ENCODE peak calls at places on chromosomes 1 and 21, in six cellular contexts. M, Y, V, A, L and B are unnamed samples.

GRCh38 chr1:158527190-158527815 is 26.9 kb downstream of the OR6Y1 start:
- DNase-seq in Y (no peak), M (no peak), L (no peak), A (peak; percentile 33), V (peak; percentile 61), B (peak; percentile 64)

GRCh38 chr1:98704474-98704873 is 43.0 kb downstream of the SNX7 start:
- DNase-seq in L (no peak), A (peak; percentile 47), Y (no peak), V (peak; percentile 52), M (peak; percentile 27), B (peak; percentile 79)

GRCh38 chr1:25796807-25797458 is 3.1 kb upstream of the SELENON start:
- DNase-seq in V (peak; percentile 64), L (peak; percentile 80), A (peak; percentile 80), M (peak; percentile 71), Y (peak; percentile 50), B (peak; percentile 86)

GRCh38 chr1:58927722-58928085 is 143.9 kb upstream of the JUN start:
- DNase-seq in V (no peak), M (no peak), Y (no peak), A (no peak), L (no peak), B (no peak)

GRCh38 chr21:36501589-36501892 is 21.6 kb upstream of the CLDN14 start:
- DNase-seq in M (no peak), L (no peak), Y (no peak), V (no peak), A (no peak), B (no peak)

GRCh38 chr1:171798760-171799159 is 17.3 kb downstream of the METTL13 start:
- DNase-seq in A (no peak), L (no peak), Y (no peak), V (no peak), M (no peak), B (no peak)

GRCh38 chr1:59018446-59018845 is 234.6 kb upstream of the JUN start:
- DNase-seq in M (no peak), V (no peak), A (no peak), L (no peak), Y (no peak), B (no peak)

GRCh38 chr1:109823543-109824348 is 60.0 kb upstream of the EPS8L3 start:
- DNase-seq in M (peak; percentile 15), Y (no peak), L (no peak), V (no peak), A (no peak), B (peak; percentile 37)

GRCh38 chr1:164823486-164824279 is 264.7 kb downstream of the PBX1 start:
- DNase-seq in V (no peak), A (no peak), M (peak; percentile 3), L (no peak), Y (peak; percentile 77), B (peak; percentile 50)

GRCh38 chr1:119924948-119925898 is 28.9 kb upstream of the ADAM30 start:
- DNase-seq in M (no peak), L (no peak), Y (no peak), V (peak; percentile 0), A (no peak), B (no peak)

GRCh38 chr1:195026792-195027191 is 1581.4 kb downstream of the KCNT2 start:
- DNase-seq in M (no peak), V (no peak), A (no peak), Y (no peak), L (no peak), B (no peak)

GRCh38 chr1:160724445-160725242 is 13.0 kb upstream of the CD48 start:
- DNase-seq in M (no peak), A (no peak), V (no peak), Y (no peak), L (no peak), B (peak; percentile 41)

GRCh38 chr21:27275294-27275927 is 308.5 kb upstream of the ADAMTS5 start:
- DNase-seq in M (peak; percentile 64), L (no peak), V (no peak), A (no peak), Y (peak; percentile 37), B (no peak)

GRCh38 chr1:21904475-21904724 is 32.7 kb downstream of the HSPG2 start:
- DNase-seq in Y (no peak), A (no peak), L (no peak), V (no peak), M (no peak), B (no peak)